ENCODE peak calls at places on chromosomes 11 and 22, in ten cellular contexts. S is aorta, L is RWPE2, N is right lobe of liver, E is PC-3, O is right cardiac atrium, W is gastrocnemius medialis, C is Panc1, P is DND-41, G is heart left ventricle. Z is an unnamed sample.

GRCh38 chr22:40082184-40082583 is 87.4 kb downstream of the FAM83F start:
- ATAC-seq in S (no peak), L (no peak), N (no peak), E (no peak), O (peak; percentile 55), W (no peak), C (no peak), P (no peak), G (peak; percentile 67), Z (no peak)

GRCh38 chr22:27144345-27144744 is 487.0 kb downstream of the MIAT start:
- ATAC-seq in S (no peak), L (no peak), N (no peak), E (no peak), O (no peak), W (no peak), C (no peak), P (no peak), G (no peak), Z (no peak)

GRCh38 chr11:72959998-72960731 is 146.0 kb downstream of the ATG16L2 start:
- ATAC-seq in S (no peak), L (no peak), N (no peak), E (no peak), O (peak; percentile 53), W (peak; percentile 95), C (no peak), P (no peak), G (peak; percentile 46), Z (no peak)

GRCh38 chr22:44746061-44746789 is 6.2 kb upstream of the ARHGAP8 start:
- ATAC-seq in S (no peak), L (no peak), N (no peak), E (no peak), O (no peak), W (no peak), C (no peak), P (no peak), G (no peak), Z (no peak)

GRCh38 chr11:21806508-21806907 is 386.4 kb upstream of the ANO5 start:
- ATAC-seq in S (no peak), L (no peak), N (no peak), E (no peak), O (no peak), W (no peak), C (no peak), P (peak; percentile 91), G (no peak), Z (no peak)

GRCh38 chr11:75301602-75302345 is 49.7 kb downstream of the ARRB1 start:
- ATAC-seq in S (peak; percentile 42), L (no peak), N (peak; percentile 47), E (no peak), O (peak; percentile 68), W (no peak), C (peak; percentile 30), P (peak; percentile 33), G (peak; percentile 87), Z (peak; percentile 17)

GRCh38 chr22:23370251-23370650 is 189.9 kb downstream of the BCR start:
- ATAC-seq in S (no peak), L (no peak), N (no peak), E (no peak), O (no peak), W (no peak), C (no peak), P (no peak), G (no peak), Z (no peak)

GRCh38 chr11:68012044-68012842 is 2.1 kb downstream of the ALDH3B1 start:
- ATAC-seq in S (no peak), L (no peak), N (no peak), E (no peak), O (no peak), W (no peak), C (no peak), P (no peak), G (no peak), Z (no peak)

GRCh38 chr11:368414-369335 is 624 bp upstream of the B4GALNT4 start:
- ATAC-seq in S (no peak), L (peak; percentile 44), N (peak; percentile 26), E (peak; percentile 50), O (peak; percentile 23), W (no peak), C (peak; percentile 77), P (peak; percentile 25), G (peak; percentile 20), Z (peak; percentile 32)

GRCh38 chr11:367956-368413 is 1.3 kb upstream of the B4GALNT4 start:
- ATAC-seq in S (no peak), L (no peak), N (no peak), E (no peak), O (no peak), W (no peak), C (peak; percentile 13), P (no peak), G (no peak), Z (no peak)

GRCh38 chr11:371051-371450 is 1.8 kb downstream of the B4GALNT4 start:
- ATAC-seq in S (no peak), L (no peak), N (no peak), E (no peak), O (peak; percentile 6), W (no peak), C (no peak), P (peak; percentile 25), G (no peak), Z (no peak)

GRCh38 chr11:370087-370941 is 1.0 kb downstream of the B4GALNT4 start:
- ATAC-seq in S (no peak), L (no peak), N (no peak), E (no peak), O (no peak), W (no peak), C (no peak), P (peak; percentile 23), G (no peak), Z (no peak)

GRCh38 chr11:369336-370018 is at the start of gene B4GALNT4:
- ATAC-seq in S (no peak), L (peak; percentile 36), N (no peak), E (peak; percentile 40), O (peak; percentile 46), W (no peak), C (peak; percentile 63), P (no peak), G (peak; percentile 19), Z (peak; percentile 79)
- H3K27ac ChIP-seq in S (no peak within 1 kb of the TSS), L (peak within 1 kb of the TSS; percentile 31), N (no peak within 1 kb of the TSS), E (no peak within 1 kb of the TSS), O (no peak within 1 kb of the TSS), W (no peak within 1 kb of the TSS), C (peak within 1 kb of the TSS; percentile 80), P (no peak within 1 kb of the TSS), G (no peak within 1 kb of the TSS), Z (peak within 1 kb of the TSS; percentile 41)

GRCh38 chr11:3865388-3866193 is 10.1 kb downstream of the STIM1 start:
- ATAC-seq in S (no peak), L (peak; percentile 74), N (peak; percentile 13), E (peak; percentile 81), O (peak; percentile 49), W (no peak), C (peak; percentile 35), P (no peak), G (no peak), Z (peak; percentile 24)
- H3K4me1 ChIP-seq in S (peaks cover 10% of the 10 kb centered on the region), L (peaks cover 11% of the 10 kb centered on the region), N (peaks cover 25% of the 10 kb centered on the region), E (peaks cover 15% of the 10 kb centered on the region), O (peaks cover 12% of the 10 kb centered on the region), W (peaks cover 83% of the 10 kb centered on the region), C (peaks cover 32% of the 10 kb centered on the region), P (peaks cover 32% of the 10 kb centered on the region), G (peaks cover 58% of the 10 kb centered on the region), Z (peaks cover 79% of the 10 kb centered on the region)

DNA sequence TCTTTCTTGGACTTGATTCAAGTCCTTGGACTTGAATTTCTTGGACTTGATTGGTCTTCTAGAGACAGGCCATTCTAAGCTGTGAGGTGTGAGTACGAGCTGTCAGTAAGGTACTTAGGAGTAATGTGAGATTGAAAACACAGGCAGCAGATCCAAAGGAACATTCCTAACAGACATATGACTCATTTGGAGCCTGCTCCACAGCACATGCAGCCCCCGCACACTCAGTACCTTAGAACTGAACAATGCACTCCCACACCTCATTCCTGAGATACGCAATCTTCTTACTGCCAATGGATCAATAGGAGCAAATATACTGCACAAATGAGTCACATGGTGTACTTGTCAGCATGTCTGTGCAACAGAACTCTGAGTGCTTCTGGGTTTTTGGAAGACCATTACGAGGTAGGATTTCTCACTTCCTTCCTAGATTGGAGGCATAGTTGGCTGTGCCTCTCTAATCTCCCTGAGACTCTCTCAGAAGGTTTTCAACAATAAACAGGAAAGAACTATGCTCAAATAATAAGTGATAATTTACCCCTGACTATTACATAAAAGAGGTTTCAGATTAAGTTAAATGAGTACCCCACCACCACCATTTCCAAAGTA is 243.1 kb downstream of the KCNA4 start:
- ATAC-seq in S (no peak), L (peak; percentile 99), N (peak; percentile 70), E (no peak), O (peak; percentile 99), W (no peak), C (no peak), P (no peak), G (peak; percentile 100), Z (no peak)
- H3K27ac ChIP-seq in S (no peak overlapping the region), L (peak overlapping the region; percentile 80), N (no peak overlapping the region), E (no peak overlapping the region), O (no peak overlapping the region), W (no peak overlapping the region), C (no peak overlapping the region), P (no peak overlapping the region), G (peak overlapping the region; percentile 35), Z (no peak overlapping the region)

DNA sequence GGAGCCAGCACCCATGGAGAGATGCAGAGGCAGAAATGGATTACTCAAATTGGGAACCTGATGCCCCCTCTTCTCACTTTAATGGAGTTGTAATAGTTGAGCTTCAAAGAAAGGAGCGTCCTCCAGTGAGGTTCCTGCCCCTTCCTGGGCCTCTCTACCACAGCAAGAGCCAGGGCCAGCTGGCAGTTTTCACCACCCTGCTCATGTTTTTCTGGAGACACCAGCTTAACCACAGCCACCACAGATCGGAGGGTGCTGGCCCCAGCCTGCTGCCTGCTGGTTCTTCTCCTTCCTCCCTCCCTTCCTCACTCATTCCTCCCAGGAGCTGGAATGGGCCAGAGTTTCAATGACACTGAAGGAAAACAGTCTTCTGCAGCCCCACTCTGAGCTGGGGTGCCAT is 57.8 kb downstream of the TRAF6 start:
- ATAC-seq in S (no peak), L (no peak), N (no peak), E (no peak), O (no peak), W (no peak), C (no peak), P (peak; percentile 86), G (no peak), Z (no peak)
- H3K4me1 ChIP-seq in S (no peaks in the 10 kb centered on the region), L (peaks cover 20% of the 10 kb centered on the region), N (no peaks in the 10 kb centered on the region), E (peaks cover 59% of the 10 kb centered on the region), O (peaks cover 9% of the 10 kb centered on the region), W (peaks cover 25% of the 10 kb centered on the region), C (no peaks in the 10 kb centered on the region), P (peaks cover 51% of the 10 kb centered on the region), G (peaks cover 64% of the 10 kb centered on the region), Z (no peaks in the 10 kb centered on the region)

GRCh38 chr11:107017433-107018227 is 646 bp downstream of the GUCY1A2 start:
- ATAC-seq in S (peak; percentile 80), L (peak; percentile 59), N (peak; percentile 76), E (peak; percentile 63), O (peak; percentile 82), W (peak; percentile 50), C (peak; percentile 90), P (no peak), G (peak; percentile 85), Z (peak; percentile 53)
- H3K27ac ChIP-seq in S (no peak overlapping the region), L (no peak overlapping the region), N (no peak overlapping the region), E (no peak overlapping the region), O (no peak overlapping the region), W (no peak overlapping the region), C (no peak overlapping the region), P (no peak overlapping the region), G (peak overlapping the region; percentile 37), Z (no peak overlapping the region)

GRCh38 chr11:69708731-69709401 is 5.0 kb upstream of the FGF19 start:
- ATAC-seq in S (no peak), L (no peak), N (no peak), E (no peak), O (no peak), W (no peak), C (no peak), P (no peak), G (no peak), Z (no peak)
- H3K4me1 ChIP-seq in S (no peaks in the 10 kb centered on the region), L (peaks cover 8% of the 10 kb centered on the region), N (no peaks in the 10 kb centered on the region), E (peaks cover 5% of the 10 kb centered on the region), O (no peaks in the 10 kb centered on the region), W (no peaks in the 10 kb centered on the region), C (no peaks in the 10 kb centered on the region), P (no peaks in the 10 kb centered on the region), G (peaks cover 6% of the 10 kb centered on the region), Z (peaks cover 8% of the 10 kb centered on the region)